ENCODE peak calls at places on chromosomes 12 and 14, in nine cellular contexts. G is upper lobe of right lung; E is GM23248; Q is activated T-helper 1 cell treated with anti-CD3 and anti-CD28 coated beads, Interleukin-12 subunit alpha, Interleukin-12 subunit beta, Interleukin-2, Interleukin-4 antibody, amounts not matched to agents 30 ng/mL and 10 ng/mL and 1 ng/mL, durations not matched to agents 14 hours and 24 hours and 36 hours; J is left cardiac atrium; U is activated CD8-positive, alpha-beta memory T cell treated with anti-CD3 and anti-CD28 coated beads for 48 hours; D is activated T-cell treated with anti-CD3 and anti-CD28 coated beads, Interleukin-2, amount 50 U/mL, for 1 hour; I is activated gamma-delta T cell treated with Interleukin-2 at 50 U/mL for 16 hours; P is stimulated activated CD8-positive, alpha-beta memory T cell treated with anti-CD3 and anti-CD28 coated beads, Interleukin-4, amount 100 ng/mL, for 24 hours. Y is an unnamed sample.
A peak's percentile ranks its signal among the peaks of the same experiment; 100 is the strongest.

GRCh38 chr14:29016050-29016900 is 249.7 kb downstream of the FOXG1 start:
- DNase-seq in G (peak; percentile 57), E (peak; percentile 53), Q (no peak), J (no peak), U (no peak), D (no peak), I (no peak), P (no peak), Y (no peak)

GRCh38 chr12:89216141-89216952 is 136.0 kb downstream of the DUSP6 start:
- DNase-seq in G (no peak), E (no peak), Q (no peak), J (no peak), U (no peak), D (no peak), I (no peak), P (no peak), Y (no peak)

GRCh38 chr14:43356984-43357545 is 1150.0 kb downstream of the FSCB start:
- DNase-seq in G (no peak), E (no peak), Q (no peak), J (no peak), U (no peak), D (no peak), I (no peak), P (no peak), Y (no peak)

GRCh38 chr12:132284071-132284492 is 45.3 kb downstream of the GALNT9 start:
- DNase-seq in G (no peak), E (peak; percentile 73), Q (no peak), J (no peak), U (no peak), D (no peak), I (no peak), P (no peak), Y (no peak)

GRCh38 chr14:64730061-64730440 is 25.8 kb downstream of the PLEKHG3 start:
- DNase-seq in G (peak; percentile 40), E (no peak), Q (no peak), J (no peak), U (no peak), D (no peak), I (no peak), P (no peak), Y (no peak)

GRCh38 chr12:59734371-59734770 is 138.5 kb downstream of the SLC16A7 start:
- DNase-seq in G (no peak), E (no peak), Q (no peak), J (no peak), U (no peak), D (no peak), I (no peak), P (no peak), Y (no peak)

GRCh38 chr14:81224222-81224621 is 3.5 kb upstream of the GTF2A1 start:
- DNase-seq in G (no peak), E (no peak), Q (no peak), J (no peak), U (no peak), D (no peak), I (no peak), P (no peak), Y (no peak)

GRCh38 chr12:112096667-112097066 is 11.9 kb downstream of the NAA25 start:
- DNase-seq in G (no peak), E (peak; percentile 89), Q (no peak), J (no peak), U (no peak), D (no peak), I (no peak), P (no peak), Y (peak; percentile 21)

GRCh38 chr14:77151245-77151644 is 9.7 kb upstream of the ZDHHC22 start:
- DNase-seq in G (no peak), E (peak; percentile 39), Q (no peak), J (no peak), U (no peak), D (no peak), I (no peak), P (no peak), Y (no peak)

GRCh38 chr12:62761658-62762057 is 173.3 kb downstream of the PPM1H start:
- DNase-seq in G (no peak), E (peak; percentile 47), Q (no peak), J (peak; percentile 24), U (no peak), D (no peak), I (no peak), P (no peak), Y (no peak)

GRCh38 chr12:5244513-5244972 is 187.4 kb upstream of the NTF3 start:
- DNase-seq in G (no peak), E (no peak), Q (no peak), J (no peak), U (no peak), D (no peak), I (no peak), P (no peak), Y (no peak)

GRCh38 chr14:93035917-93036651 is 79.6 kb downstream of the ITPK1 start:
- DNase-seq in G (no peak), E (peak; percentile 48), Q (no peak), J (peak; percentile 52), U (no peak), D (no peak), I (no peak), P (no peak), Y (no peak)